ENCODE peak calls at places on chromosomes 11 and 22, in four cellular contexts. K, X, P and N are unnamed samples.

GRCh38 chr11:66317322-66317765 is 500 bp upstream of the CD248 start:
- DNase-seq in K (peak; percentile 80), X (no peak), P (no peak), N (no peak)

GRCh38 chr11:6418958-6419611 is at the start of gene APBB1:
- DNase-seq in K (peak; percentile 96), X (peak; percentile 76), P (no peak), N (peak; percentile 68)

GRCh38 chr11:61853698-61854169 is 25.6 kb downstream of the FADS2 start:
- DNase-seq in K (no peak), X (no peak), P (no peak), N (no peak)

GRCh38 chr22:23402275-23403151 is 177.6 kb downstream of the IGLL1 start:
- DNase-seq in K (peak; percentile 96), X (peak; percentile 84), P (no peak), N (peak; percentile 79)

GRCh38 chr11:4191031-4191571 is 96.5 kb downstream of the RRM1 start:
- DNase-seq in K (no peak), X (no peak), P (no peak), N (no peak)

GRCh38 chr11:60485987-60486386 is 6.6 kb upstream of the MS4A12 start:
- DNase-seq in K (peak; percentile 39), X (peak; percentile 64), P (peak; percentile 86), N (peak; percentile 57)

GRCh38 chr11:110367571-110367970 is 62.2 kb upstream of the FDX1 start:
- DNase-seq in K (no peak), X (no peak), P (no peak), N (no peak)

GRCh38 chr22:47093720-47094119 is 331.3 kb downstream of the TBC1D22A start:
- DNase-seq in K (no peak), X (no peak), P (no peak), N (no peak)

GRCh38 chr22:45910928-45911467 is 66.0 kb downstream of the WNT7B start:
- DNase-seq in K (no peak), X (no peak), P (no peak), N (no peak)

GRCh38 chr11:95128602-95129001 is 39.0 kb downstream of the ENDOD1 start:
- DNase-seq in K (no peak), X (no peak), P (no peak), N (no peak)

GRCh38 chr22:38831166-38831945 is 12.5 kb downstream of the NPTXR start:
- DNase-seq in K (no peak), X (no peak), P (no peak), N (no peak)

GRCh38 chr22:41947181-41948080 is 479 bp upstream of the CENPM start:
- DNase-seq in K (no peak), X (peak; percentile 20), P (no peak), N (no peak)

GRCh38 chr22:41943661-41944209 is 3.2 kb downstream of the CENPM start:
- DNase-seq in K (no peak), X (no peak), P (no peak), N (no peak)

GRCh38 chr22:41948142-41948541 is 1.2 kb upstream of the CENPM start:
- DNase-seq in K (no peak), X (no peak), P (no peak), N (no peak)

GRCh38 chr22:41949297-41949965 is 2.5 kb upstream of the CENPM start:
- DNase-seq in K (no peak), X (no peak), P (no peak), N (no peak)

GRCh38 chr22:41946360-41947180 is at the start of gene CENPM:
- DNase-seq in K (peak; percentile 85), X (peak; percentile 95), P (peak; percentile 80), N (peak; percentile 95)
- TF ChIP-seq CTCF in K (peak; percentile 23), X (no peak), P (no peak), N (no peak)

GRCh38 chr11:71482216-71482615 is 29.2 kb downstream of the NADSYN1 start:
- DNase-seq in K (no peak), X (no peak), P (no peak), N (no peak)
- TF ChIP-seq USF1 in K (no peak), X (no peak), P (no peak), N (no peak)

GRCh38 chr11:128204898-128205297 is 382.5 kb downstream of the ETS1 start:
- DNase-seq in K (no peak), X (no peak), P (no peak), N (no peak)
- TF ChIP-seq CTCF in K (peak; percentile 17), X (no peak), P (no peak), N (no peak)

GRCh38 chr22:36541831-36542391 is 12.9 kb upstream of the EIF3D start:
- DNase-seq in K (no peak), X (peak; percentile 74), P (no peak), N (no peak)
- TF ChIP-seq USF1 in K (no peak), X (no peak), P (no peak), N (no peak)

GRCh38 chr11:67691149-67691548 is 16.7 kb upstream of the ALDH3B2 start:
- DNase-seq in K (no peak), X (peak; percentile 23), P (no peak), N (no peak)
- TF ChIP-seq CTCF in K (peak; percentile 23), X (peak; percentile 33), P (peak; percentile 26), N (no peak)

GRCh38 chr11:18527512-18527911 is 770 bp upstream of the TSG101 start:
- DNase-seq in K (peak; percentile 10), X (peak; percentile 24), P (no peak), N (no peak)
- TF ChIP-seq USF1 in K (no peak), X (no peak), P (no peak), N (no peak)

GRCh38 chr11:73321342-73322110 is 13.4 kb downstream of the ARHGEF17 start:
- DNase-seq in K (peak; percentile 89), X (no peak), P (no peak), N (no peak)
- TF ChIP-seq CTCF in K (no peak), X (no peak), P (no peak), N (no peak)

DNA sequence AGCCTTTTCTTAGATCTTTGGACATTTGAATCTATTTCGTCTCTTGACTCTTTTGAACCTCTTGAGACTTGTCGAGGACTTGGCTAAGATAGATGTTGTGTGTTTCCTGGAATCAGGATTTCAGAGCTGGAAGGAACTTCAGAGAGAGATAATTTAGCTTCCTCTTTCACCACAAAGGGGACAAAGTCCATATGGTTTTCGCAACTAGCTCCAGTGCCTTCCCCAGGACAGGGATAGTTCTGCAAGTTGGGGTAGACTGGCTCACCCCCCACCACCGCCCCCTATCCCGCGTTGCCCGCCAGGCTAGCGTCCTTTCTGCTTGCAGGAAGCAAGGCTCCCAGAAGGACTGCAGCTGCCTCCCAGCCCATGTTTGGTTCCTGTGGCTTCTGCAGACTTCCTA is 75.7 kb upstream of the MYO18B start:
- DNase-seq in K (no peak), X (peak; percentile 6), P (no peak), N (peak; percentile 38)
- TF ChIP-seq USF1 in K (no peak), X (no peak), P (no peak), N (no peak)